ENCODE peak calls at places on chromosomes 12 and 14, in seven cellular contexts. L is foreskin fibroblast, T is RWPE1, Z is PC-3, D is AG10803, R is upper lobe of right lung, V is endothelial cell. J is an unnamed sample.

GRCh38 chr12:27595231-27595642 is 71.2 kb downstream of the PPFIBP1 start:
- DNase-seq in T (no peak), D (peak; percentile 95), L (peak; percentile 68), Z (peak; percentile 30), V (no peak), R (no peak), J (no peak)

GRCh38 chr12:6556857-6557256 is 1.0 kb upstream of the IFFO1 start:
- DNase-seq in Z (no peak), T (no peak), D (no peak), R (no peak), V (no peak), L (no peak), J (no peak)

GRCh38 chr14:95515080-95515489 is 1.4 kb downstream of the SYNE3 start:
- DNase-seq in T (no peak), R (no peak), L (peak; percentile 75), V (no peak), Z (no peak), D (peak; percentile 72), J (no peak)

GRCh38 chr14:100826371-100827139 is 637 bp downstream of the MEG3 start:
- DNase-seq in R (no peak), Z (no peak), T (no peak), L (no peak), D (peak; percentile 20), V (no peak), J (no peak)

GRCh38 chr12:49342066-49342913 is 4.4 kb upstream of the DNAJC22 start:
- DNase-seq in T (no peak), Z (peak; percentile 86), L (peak; percentile 38), V (peak; percentile 94), D (peak; percentile 44), R (peak; percentile 90), J (no peak)

GRCh38 chr14:38210168-38210567 is 2.5 kb downstream of the SSTR1 start:
- DNase-seq in D (peak; percentile 84), V (no peak), R (no peak), T (peak; percentile 26), L (peak; percentile 95), Z (peak; percentile 71), J (no peak)

GRCh38 chr12:27237790-27238771 is 6.0 kb upstream of the STK38L start:
- DNase-seq in R (no peak), D (no peak), T (no peak), V (no peak), Z (no peak), L (no peak), J (no peak)

GRCh38 chr12:63420206-63420644 is 248.1 kb downstream of the DPY19L2 start:
- DNase-seq in Z (peak; percentile 50), L (peak; percentile 43), D (peak; percentile 59), T (no peak), V (peak; percentile 72), R (no peak), J (no peak)

GRCh38 chr12:106254724-106255123 is 6.9 kb upstream of the CKAP4 start:
- DNase-seq in D (no peak), R (no peak), T (no peak), L (no peak), Z (no peak), V (no peak), J (no peak)

GRCh38 chr14:84646791-84647500 is 883.0 kb upstream of the FLRT2 start:
- DNase-seq in V (no peak), Z (no peak), T (no peak), L (no peak), D (no peak), R (no peak), J (no peak)

GRCh38 chr12:123126294-123127144 is 24.4 kb downstream of the PITPNM2 start:
- DNase-seq in V (no peak), R (no peak), T (peak; percentile 92), L (peak; percentile 98), Z (peak; percentile 97), D (peak; percentile 99), J (no peak)

GRCh38 chr14:53306926-53307325 is 153.8 kb upstream of the DDHD1 start:
- DNase-seq in R (no peak), D (peak; percentile 3), V (no peak), T (no peak), Z (peak; percentile 48), L (peak; percentile 63), J (no peak)

GRCh38 chr12:122060069-122060468 is 18.5 kb upstream of the MLXIP start:
- DNase-seq in T (no peak), R (no peak), D (no peak), Z (no peak), V (no peak), L (no peak), J (no peak)

GRCh38 chr14:54556535-54556934 is 10.4 kb upstream of the SAMD4A start:
- DNase-seq in Z (no peak), D (peak; percentile 35), L (no peak), V (no peak), R (no peak), T (no peak), J (no peak)

GRCh38 chr12:47388712-47389111 is 309.0 kb upstream of the AMIGO2 start:
- DNase-seq in Z (no peak), T (no peak), L (no peak), D (no peak), R (no peak), V (no peak), J (no peak)

GRCh38 chr12:89369166-89369565 is 16.9 kb upstream of the DUSP6 start:
- DNase-seq in V (no peak), D (no peak), R (no peak), Z (no peak), L (no peak), T (no peak), J (no peak)

GRCh38 chr12:132471011-132471857 is 18.7 kb upstream of the FBRSL1 start:
- DNase-seq in R (no peak), D (no peak), V (no peak), L (no peak), T (no peak), Z (no peak), J (no peak)

GRCh38 chr12:6962285-6963015 is 8.0 kb downstream of the PHB2 start:
- DNase-seq in L (no peak), D (no peak), T (no peak), V (no peak), R (peak; percentile 88), Z (no peak), J (no peak)

DNA sequence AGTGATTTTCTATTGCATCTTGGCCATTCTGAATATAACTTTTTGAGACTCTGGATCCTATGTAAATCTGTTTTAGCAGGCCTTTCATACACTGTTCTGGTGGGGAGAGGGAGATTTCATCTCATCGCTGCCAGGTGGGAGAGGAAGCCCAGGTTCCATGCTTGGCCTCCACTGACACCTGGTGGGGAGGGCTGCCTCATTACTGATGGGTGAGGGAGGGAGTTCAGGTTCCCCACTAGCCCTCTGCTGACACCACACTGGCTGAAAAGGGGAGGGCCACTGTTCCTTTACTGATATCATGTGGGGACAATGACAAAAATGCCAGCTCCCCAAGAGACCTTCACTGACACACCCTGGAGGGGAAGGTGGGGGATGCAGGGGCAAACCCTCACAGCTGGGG is 2.4 kb upstream of the GALNT8 start:
- DNase-seq in V (no peak), Z (no peak), R (no peak), D (no peak), T (no peak), L (no peak), J (no peak)
- TF ChIP-seq CTCF in V (no peak), Z (no peak), R (no peak), D (no peak), T (no peak), L (no peak), J (no peak)

GRCh38 chr12:117113231-117113630 is 14.0 kb upstream of the TESC start:
- DNase-seq in D (no peak), T (no peak), L (no peak), Z (no peak), V (no peak), R (no peak), J (no peak)
- TF ChIP-seq CTCF in D (no peak), T (no peak), L (no peak), Z (no peak), V (no peak), R (no peak), J (no peak)

GRCh38 chr14:74019743-74020142 is 594 bp downstream of the BBOF1 start:
- DNase-seq in Z (no peak), D (peak; percentile 56), V (no peak), T (no peak), R (no peak), L (peak; percentile 32), J (no peak)

GRCh38 chr14:74018029-74018703 is 922 bp downstream of the ENTPD5 start:
- DNase-seq in Z (peak; percentile 81), R (no peak), T (peak; percentile 83), D (peak; percentile 59), L (peak; percentile 21), V (no peak), J (no peak)

GRCh38 chr14:74019408-74019714 is 212 bp downstream of the BBOF1 start:
- DNase-seq in L (no peak), D (no peak), R (no peak), T (peak; percentile 16), V (no peak), Z (no peak), J (no peak)

GRCh38 chr14:74015965-74016364 is 3.1 kb downstream of the ENTPD5 start:
- DNase-seq in V (no peak), T (no peak), L (no peak), Z (no peak), D (no peak), R (no peak), J (no peak)

DNA sequence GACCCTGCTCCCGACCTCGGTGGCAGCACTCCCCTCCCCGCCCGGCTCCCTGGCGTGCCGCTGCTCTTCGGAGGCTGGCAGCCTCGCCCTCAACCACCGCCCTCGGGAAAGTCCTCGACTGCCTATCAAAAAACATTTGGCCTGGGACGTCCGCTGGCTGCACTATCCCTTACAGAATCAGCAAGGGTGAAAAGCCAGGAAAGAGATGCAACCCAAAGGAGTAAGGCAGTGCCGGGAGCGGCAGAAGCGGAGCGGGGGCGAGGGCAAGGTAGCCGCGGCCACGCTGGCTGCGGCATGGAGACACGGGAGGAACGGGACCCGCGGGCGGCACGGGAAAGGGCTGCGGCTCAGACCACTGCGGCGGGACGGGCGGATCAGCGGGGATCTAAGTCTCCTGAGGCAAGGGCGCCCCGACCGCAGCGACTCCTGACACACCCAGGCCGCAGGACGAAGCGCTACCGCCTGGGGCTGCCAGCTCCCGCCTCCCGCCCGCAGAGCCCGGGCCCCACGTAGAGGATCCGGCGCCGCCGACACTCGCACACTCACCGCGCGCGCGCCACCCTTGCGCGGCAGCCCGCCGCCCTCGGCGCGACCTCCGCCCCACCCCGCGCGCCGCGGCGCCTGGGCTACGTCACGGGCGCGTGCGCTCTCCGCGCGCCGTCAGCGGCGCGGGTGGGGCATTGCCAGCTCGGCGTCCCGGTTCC is at the start of the genes BBOF1 and ENTPD5:
- DNase-seq in Z (peak; percentile 93), L (peak; percentile 89), T (peak; percentile 95), V (peak; percentile 81), R (peak; percentile 94), D (peak; percentile 86), J (peak; percentile 43)
- TF ChIP-seq CTCF in Z (no peak), L (no peak), T (no peak), V (no peak), R (no peak), D (no peak), J (no peak)

DNA sequence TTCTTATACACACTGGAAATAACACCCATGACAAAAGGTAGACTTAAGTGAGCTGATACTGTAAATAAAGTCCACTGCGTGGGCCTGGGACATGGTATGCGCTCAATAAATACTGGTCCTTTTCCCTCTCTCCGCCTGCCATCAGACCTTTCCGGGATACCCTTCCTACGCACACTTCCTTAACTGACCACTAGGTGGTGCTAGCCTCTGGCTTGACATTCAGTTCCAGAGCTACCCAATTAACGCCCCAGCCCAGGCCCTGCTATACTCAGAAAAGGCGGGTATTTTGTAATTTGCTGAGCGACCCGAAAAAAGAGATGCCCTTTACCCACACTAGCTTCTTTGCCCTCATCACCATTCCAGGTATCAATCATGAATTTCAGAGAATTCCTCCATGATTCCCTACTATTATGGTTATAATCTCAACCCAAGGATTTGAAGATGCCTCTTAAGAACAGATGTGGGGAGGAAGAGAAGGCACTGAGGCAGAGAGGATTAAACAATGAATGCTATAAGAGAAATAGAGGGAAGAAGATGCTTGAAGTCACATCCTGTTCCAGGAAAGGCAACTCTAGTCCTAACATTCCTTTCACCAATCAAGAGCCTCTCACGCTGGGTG is 3.9 kb upstream of the LRP1 start:
- DNase-seq in Z (peak; percentile 87), D (peak; percentile 72), L (peak; percentile 59), T (peak; percentile 67), R (no peak), V (peak; percentile 81), J (peak; percentile 89)
- TF ChIP-seq CTCF in Z (peak; percentile 93), D (peak; percentile 98), L (peak; percentile 92), T (peak; percentile 95), R (peak; percentile 98), V (peak; percentile 97), J (no peak)

J was measured in omental fat pad.